ENCODE peak calls at places on chromosomes 7 and 10, in seven cellular contexts. U, G, L, B, J, D and K are unnamed samples.

GRCh38 chr7:38518516-38518915 is 112.7 kb downstream of the AMPH start:
- DNase-seq in B (no peak), D (no peak), U (no peak), J (no peak), L (no peak), G (no peak), K (no peak)

GRCh38 chr10:9762966-9763656 is 1254.6 kb upstream of the CELF2 start:
- DNase-seq in L (no peak), G (peak; percentile 54), B (no peak), U (no peak), D (no peak), J (no peak), K (no peak)

GRCh38 chr10:95693331-95693667 is 428 bp downstream of the TCTN3 start:
- DNase-seq in J (no peak), D (peak; percentile 1), U (no peak), B (no peak), L (peak; percentile 1), G (no peak), K (no peak)

GRCh38 chr10:95964786-95965185 is 57.0 kb downstream of the CC2D2B start:
- DNase-seq in D (no peak), G (no peak), B (no peak), L (no peak), J (no peak), U (no peak), K (no peak)

GRCh38 chr10:33258951-33259350 is 75.5 kb downstream of the NRP1 start:
- DNase-seq in B (no peak), D (no peak), J (no peak), L (no peak), G (peak; percentile 54), U (no peak), K (no peak)

GRCh38 chr7:55476071-55476803 is 96.1 kb downstream of the VOPP1 start:
- DNase-seq in U (no peak), J (no peak), B (no peak), L (no peak), D (no peak), G (peak; percentile 92), K (no peak)

GRCh38 chr10:42969909-42970308 is 107.0 kb upstream of the RET start:
- DNase-seq in B (no peak), U (no peak), L (no peak), G (no peak), J (no peak), D (no peak), K (no peak)

GRCh38 chr7:50351267-50351666 is 46.8 kb downstream of the IKZF1 start:
- DNase-seq in G (no peak), D (no peak), J (no peak), U (no peak), B (peak; percentile 68), L (no peak), K (no peak)

GRCh38 chr7:134605978-134606923 is 40.4 kb upstream of the BPGM start:
- DNase-seq in J (no peak), G (peak; percentile 75), U (peak; percentile 61), L (peak; percentile 48), D (peak; percentile 40), B (peak; percentile 48), K (peak; percentile 40)